ENCODE peak calls at places on chromosomes 11 and 22, in seven cellular contexts. One of them, this sample, is unnamed.

GRCh38 chr11:102592634-102593581 is 32.2 kb downstream of the MMP20 start:
- DNase-seq in NCI-H69: peak; percentile 54
- DNase-seq in mesendoderm: peak; percentile 72
- DNase-seq in CD4-positive, alpha-beta T cell: no peak
- DNase-seq in keratinocyte: no peak
- DNase-seq in spleen: no peak
- DNase-seq in fibroblast of mammary gland: peak; percentile 42
- DNase-seq in this sample: no peak

GRCh38 chr11:7642747-7643146 is 30.6 kb downstream of the CYB5R2 start:
- DNase-seq in CD4-positive, alpha-beta T cell: no peak
- DNase-seq in spleen: no peak
- DNase-seq in keratinocyte: no peak
- DNase-seq in mesendoderm: no peak
- DNase-seq in NCI-H69: no peak
- DNase-seq in fibroblast of mammary gland: no peak
- DNase-seq in this sample: no peak

GRCh38 chr22:46386312-46386711 is 50.8 kb downstream of the TRMU start:
- DNase-seq in keratinocyte: no peak
- DNase-seq in fibroblast of mammary gland: no peak
- DNase-seq in NCI-H69: no peak
- DNase-seq in spleen: no peak
- DNase-seq in mesendoderm: no peak
- DNase-seq in CD4-positive, alpha-beta T cell: no peak
- DNase-seq in this sample: no peak

GRCh38 chr11:95577716-95578460 is 211.7 kb downstream of the FAM76B start:
- DNase-seq in fibroblast of mammary gland: peak; percentile 92
- DNase-seq in CD4-positive, alpha-beta T cell: no peak
- DNase-seq in NCI-H69: no peak
- DNase-seq in keratinocyte: peak; percentile 33
- DNase-seq in spleen: no peak
- DNase-seq in mesendoderm: peak; percentile 43
- DNase-seq in this sample: no peak

GRCh38 chr11:120714448-120714847 is 202.9 kb downstream of the GRIK4 start:
- DNase-seq in CD4-positive, alpha-beta T cell: no peak
- DNase-seq in NCI-H69: peak; percentile 30
- DNase-seq in spleen: no peak
- DNase-seq in keratinocyte: no peak
- DNase-seq in mesendoderm: no peak
- DNase-seq in fibroblast of mammary gland: peak; percentile 19
- DNase-seq in this sample: no peak

GRCh38 chr22:21909871-21910270 is 42.4 kb upstream of the MAPK1 start:
- DNase-seq in spleen: no peak
- DNase-seq in mesendoderm: no peak
- DNase-seq in fibroblast of mammary gland: no peak
- DNase-seq in keratinocyte: no peak
- DNase-seq in CD4-positive, alpha-beta T cell: no peak
- DNase-seq in NCI-H69: no peak
- DNase-seq in this sample: no peak

GRCh38 chr11:16365456-16366355 is 9.4 kb upstream of the SOX6 start:
- DNase-seq in spleen: no peak
- DNase-seq in NCI-H69: peak; percentile 93
- DNase-seq in mesendoderm: no peak
- DNase-seq in fibroblast of mammary gland: no peak
- DNase-seq in CD4-positive, alpha-beta T cell: no peak
- DNase-seq in keratinocyte: no peak
- DNase-seq in this sample: no peak

GRCh38 chr11:108569896-108570295 is 23.7 kb downstream of the EXPH5 start:
- DNase-seq in NCI-H69: no peak
- DNase-seq in keratinocyte: no peak
- DNase-seq in spleen: no peak
- DNase-seq in fibroblast of mammary gland: no peak
- DNase-seq in CD4-positive, alpha-beta T cell: no peak
- DNase-seq in mesendoderm: no peak
- DNase-seq in this sample: no peak

GRCh38 chr11:69297926-69298777 is 4.2 kb downstream of the MYEOV start:
- DNase-seq in mesendoderm: peak; percentile 41
- DNase-seq in CD4-positive, alpha-beta T cell: no peak
- DNase-seq in fibroblast of mammary gland: peak; percentile 92
- DNase-seq in keratinocyte: no peak
- DNase-seq in spleen: peak; percentile 93
- DNase-seq in NCI-H69: no peak
- DNase-seq in this sample: peak; percentile 71

GRCh38 chr22:27603111-27603822 is 198.3 kb downstream of the MN1 start:
- DNase-seq in CD4-positive, alpha-beta T cell: no peak
- DNase-seq in mesendoderm: no peak
- DNase-seq in keratinocyte: no peak
- DNase-seq in fibroblast of mammary gland: no peak
- DNase-seq in spleen: peak; percentile 38
- DNase-seq in NCI-H69: no peak
- DNase-seq in this sample: no peak

GRCh38 chr11:69357458-69358397 is 63.8 kb downstream of the MYEOV start:
- DNase-seq in NCI-H69: no peak
- DNase-seq in mesendoderm: no peak
- DNase-seq in fibroblast of mammary gland: no peak
- DNase-seq in keratinocyte: no peak
- DNase-seq in spleen: no peak
- DNase-seq in CD4-positive, alpha-beta T cell: no peak
- DNase-seq in this sample: no peak

GRCh38 chr11:128323381-128323780 is 264.0 kb downstream of the ETS1 start:
- DNase-seq in fibroblast of mammary gland: peak; percentile 53
- DNase-seq in NCI-H69: peak; percentile 42
- DNase-seq in mesendoderm: peak; percentile 47
- DNase-seq in CD4-positive, alpha-beta T cell: no peak
- DNase-seq in keratinocyte: no peak
- DNase-seq in spleen: no peak
- DNase-seq in this sample: peak; percentile 55

GRCh38 chr11:2998073-2998850 is 6.1 kb upstream of the NAP1L4 start:
- DNase-seq in NCI-H69: peak; percentile 98
- DNase-seq in CD4-positive, alpha-beta T cell: no peak
- DNase-seq in keratinocyte: no peak
- DNase-seq in mesendoderm: peak; percentile 24
- DNase-seq in spleen: no peak
- DNase-seq in fibroblast of mammary gland: no peak
- DNase-seq in this sample: no peak

GRCh38 chr11:75239551-75240290 is 853 bp upstream of the TPBGL start:
- DNase-seq in NCI-H69: no peak
- DNase-seq in spleen: no peak
- DNase-seq in keratinocyte: no peak
- DNase-seq in mesendoderm: no peak
- DNase-seq in CD4-positive, alpha-beta T cell: no peak
- DNase-seq in fibroblast of mammary gland: no peak
- DNase-seq in this sample: no peak

GRCh38 chr22:42164901-42165300 is 34.3 kb upstream of the CYP2D6 start:
- DNase-seq in CD4-positive, alpha-beta T cell: no peak
- DNase-seq in spleen: no peak
- DNase-seq in mesendoderm: no peak
- DNase-seq in fibroblast of mammary gland: no peak
- DNase-seq in keratinocyte: no peak
- DNase-seq in NCI-H69: no peak
- DNase-seq in this sample: no peak

GRCh38 chr11:122668562-122669090 is 13.1 kb downstream of the UBASH3B start:
- DNase-seq in CD4-positive, alpha-beta T cell: no peak
- DNase-seq in NCI-H69: peak; percentile 46
- DNase-seq in spleen: no peak
- DNase-seq in fibroblast of mammary gland: peak; percentile 86
- DNase-seq in mesendoderm: no peak
- DNase-seq in keratinocyte: no peak
- DNase-seq in this sample: no peak

This sample was measured in CD8-positive, alpha-beta memory T cell.